ENCODE peak calls at places on chromosomes 5 and 9, in seven cellular contexts. S is stimulated activated naive CD8-positive, alpha-beta T cell treated with anti-CD3 and anti-CD28 coated beads, Interleukin-15, amount 100 ng/mL, for 72 hours; J is posterior cingulate gyrus; V is HTR-8/SVneo; E is RWPE1; Q is HEK293T; A is left colon. R is an unnamed sample.

GRCh38 chr5:98755406-98755805 is 18.1 kb upstream of the RGMB start:
- DNase-seq in V (no peak), A (no peak), J (no peak), S (no peak), E (no peak), Q (no peak), R (no peak)

GRCh38 chr5:10705736-10706135 is 55.3 kb downstream of the DAP start:
- DNase-seq in V (no peak), J (no peak), E (peak; percentile 56), A (no peak), Q (no peak), S (no peak), R (peak; percentile 17)

GRCh38 chr9:89278997-89279739 is 31.8 kb upstream of the CKS2 start:
- DNase-seq in Q (peak; percentile 36), V (peak; percentile 32), J (no peak), A (no peak), S (no peak), E (peak; percentile 60), R (peak; percentile 11)

GRCh38 chr5:56802235-56802634 is 13.1 kb upstream of the MAP3K1 start:
- DNase-seq in E (no peak), Q (no peak), A (no peak), J (no peak), S (no peak), V (no peak), R (no peak)

GRCh38 chr5:107284822-107285510 is 385.8 kb downstream of the EFNA5 start:
- DNase-seq in J (no peak), V (no peak), E (peak; percentile 55), Q (no peak), A (no peak), S (no peak), R (no peak)

GRCh38 chr9:127004946-127005769 is 90.6 kb downstream of the RALGPS1 start:
- DNase-seq in Q (no peak), V (no peak), A (no peak), S (peak; percentile 86), J (no peak), E (no peak), R (no peak)

GRCh38 chr9:16158063-16158462 is 605.2 kb downstream of the CCDC171 start:
- DNase-seq in S (no peak), J (no peak), E (no peak), V (no peak), A (no peak), Q (no peak), R (no peak)

GRCh38 chr5:119411291-119411934 is 40.9 kb upstream of the HSD17B4 start:
- DNase-seq in Q (no peak), S (no peak), J (no peak), V (peak; percentile 35), A (no peak), E (peak; percentile 81), R (no peak)

GRCh38 chr9:98611986-98612505 is 96.7 kb downstream of the GABBR2 start:
- DNase-seq in J (no peak), E (no peak), V (no peak), Q (no peak), A (no peak), S (no peak), R (no peak)

GRCh38 chr5:163424836-163425235 is 12.6 kb upstream of the CCNG1 start:
- DNase-seq in J (no peak), Q (no peak), E (no peak), S (no peak), V (no peak), A (no peak), R (no peak)

GRCh38 chr5:17398439-17398838 is 99.6 kb upstream of the TAF11L2 start:
- DNase-seq in S (no peak), E (peak; percentile 70), Q (no peak), J (no peak), V (peak; percentile 74), A (no peak), R (no peak)

GRCh38 chr9:10605388-10605787 is 7.4 kb downstream of the PTPRD start:
- DNase-seq in Q (no peak), S (no peak), A (no peak), V (no peak), E (no peak), J (no peak), R (no peak)

GRCh38 chr9:130943226-130943625 is 4.2 kb upstream of the FIBCD1 start:
- DNase-seq in J (no peak), V (no peak), E (no peak), S (no peak), A (no peak), Q (no peak), R (no peak)

GRCh38 chr5:122984425-122984824 is 52.1 kb downstream of the PPIC start:
- DNase-seq in Q (no peak), V (no peak), A (no peak), J (no peak), S (no peak), E (no peak), R (no peak)

GRCh38 chr9:137674307-137675305 is 55.8 kb downstream of the EHMT1 start:
- DNase-seq in S (no peak), V (no peak), Q (no peak), E (no peak), J (no peak), A (no peak), R (no peak)

GRCh38 chr5:97067296-97067695 is 75.1 kb downstream of the LIX1 start:
- DNase-seq in S (no peak), V (no peak), E (no peak), Q (no peak), A (no peak), J (no peak), R (no peak)

GRCh38 chr9:14238044-14238443 is 75.9 kb downstream of the NFIB start:
- DNase-seq in Q (no peak), A (no peak), E (peak; percentile 35), J (no peak), V (peak; percentile 11), S (no peak), R (peak; percentile 3)

GRCh38 chr5:178777557-178777956 is 47.1 kb upstream of the ZNF354A start:
- DNase-seq in V (no peak), Q (no peak), E (no peak), J (peak; percentile 37), A (no peak), S (no peak), R (no peak)

GRCh38 chr9:119853126-119853525 is 483.9 kb upstream of the BRINP1 start:
- DNase-seq in Q (no peak), J (no peak), V (no peak), E (no peak), A (no peak), S (no peak), R (no peak)

GRCh38 chr5:51226420-51226735 is 156.9 kb upstream of the ISL1 start:
- DNase-seq in Q (peak; percentile 23), V (no peak), J (no peak), E (peak; percentile 64), S (no peak), A (no peak), R (peak; percentile 60)

GRCh38 chr9:134698111-134698510 is 56.5 kb downstream of the COL5A1 start:
- DNase-seq in A (no peak), V (no peak), S (no peak), J (no peak), Q (no peak), E (no peak), R (no peak)

GRCh38 chr9:97633859-97634485 is 351 bp downstream of the NCBP1 start:
- DNase-seq in S (no peak), J (peak; percentile 16), V (no peak), Q (no peak), A (no peak), E (peak; percentile 15), R (no peak)

GRCh38 chr9:4499917-4500316 is 9.6 kb downstream of the SLC1A1 start:
- DNase-seq in S (no peak), E (no peak), Q (no peak), J (no peak), A (no peak), V (no peak), R (no peak)

GRCh38 chr5:145062280-145062679 is 772.9 kb downstream of the PRELID2 start:
- DNase-seq in S (no peak), A (no peak), Q (no peak), V (no peak), J (no peak), E (no peak), R (no peak)

GRCh38 chr5:466661-467310 is 23.8 kb downstream of the EXOC3 start:
- DNase-seq in V (no peak), S (no peak), A (peak; percentile 16), J (no peak), Q (no peak), E (no peak), R (no peak)

GRCh38 chr9:121192959-121193645 is 8.6 kb downstream of the RAB14 start:
- DNase-seq in V (no peak), A (no peak), Q (no peak), J (no peak), S (no peak), E (no peak), R (no peak)

GRCh38 chr5:146565764-146566163 is 49.8 kb upstream of the GPR151 start:
- DNase-seq in J (peak; percentile 53), A (no peak), Q (peak; percentile 60), S (peak; percentile 62), V (peak; percentile 63), E (peak; percentile 88), R (peak; percentile 73)

GRCh38 chr5:76685598-76686169 is 30.2 kb upstream of the F2R start:
- DNase-seq in S (no peak), V (no peak), Q (no peak), E (no peak), J (no peak), A (no peak), R (no peak)

GRCh38 chr5:9544502-9545300 is 1.2 kb downstream of the SEMA5A start:
- DNase-seq in A (peak; percentile 79), J (peak; percentile 86), Q (peak; percentile 74), V (peak; percentile 89), S (peak; percentile 33), E (peak; percentile 58), R (peak; percentile 93)

GRCh38 chr5:41863871-41864486 is 6.2 kb downstream of the OXCT1 start:
- DNase-seq in J (no peak), Q (no peak), E (no peak), S (no peak), V (no peak), A (no peak), R (no peak)

GRCh38 chr5:146448783-146449519 is 1.8 kb downstream of the TCERG1 start:
- DNase-seq in V (no peak), Q (no peak), J (no peak), S (no peak), A (no peak), E (no peak), R (no peak)

GRCh38 chr9:16640649-16641048 is 229.8 kb downstream of the BNC2 start:
- DNase-seq in Q (peak; percentile 7), S (no peak), E (no peak), J (no peak), A (no peak), V (no peak), R (peak; percentile 1)

GRCh38 chr5:71533614-71534013 is 53.5 kb upstream of the MCCC2 start:
- DNase-seq in A (no peak), V (no peak), J (no peak), E (no peak), Q (no peak), S (no peak), R (no peak)

GRCh38 chr5:111223790-111224560 is at the start of gene CAMK4:
- DNase-seq in E (peak; percentile 88), A (peak; percentile 47), S (peak; percentile 73), V (peak; percentile 66), J (peak; percentile 46), Q (peak; percentile 83), R (peak; percentile 46)

GRCh38 chr9:111483419-111483861 is 743 bp downstream of the ECPAS start:
- DNase-seq in V (peak; percentile 38), A (no peak), E (peak; percentile 78), S (no peak), Q (peak; percentile 56), J (peak; percentile 24), R (peak; percentile 66)

GRCh38 chr9:70136632-70137031 is 93.0 kb downstream of the MAMDC2 start:
- DNase-seq in V (peak; percentile 35), E (peak; percentile 75), Q (no peak), S (no peak), J (no peak), A (no peak), R (no peak)

GRCh38 chr5:113020461-113021273 is 44.1 kb downstream of the DCP2 start:
- DNase-seq in Q (no peak), A (no peak), S (no peak), J (no peak), E (peak; percentile 90), V (peak; percentile 41), R (no peak)

GRCh38 chr5:159121061-159121460 is 21.3 kb upstream of the EBF1 start:
- DNase-seq in E (no peak), J (no peak), Q (no peak), S (no peak), A (no peak), V (no peak), R (no peak)